ENCODE peak calls at places on chromosome 18, in seven cellular contexts. Q, G, C, K, U, X and M are unnamed samples.

GRCh38 chr18:424071-424868 is 76.2 kb downstream of the COLEC12 start:
- DNase-seq in Q (no peak), G (no peak), C (no peak), K (peak; percentile 87), U (no peak), X (no peak), M (no peak)

GRCh38 chr18:45423664-45424063 is 191.6 kb upstream of the SLC14A2 start:
- DNase-seq in Q (no peak), G (no peak), C (no peak), K (no peak), U (no peak), X (no peak), M (no peak)

GRCh38 chr18:48920408-48921038 is 30.2 kb downstream of the SMAD7 start:
- DNase-seq in Q (peak; percentile 15), G (no peak), C (no peak), K (no peak), U (no peak), X (no peak), M (no peak)

GRCh38 chr18:78525364-78526111 is 454.1 kb upstream of the SALL3 start:
- DNase-seq in Q (no peak), G (no peak), C (no peak), K (no peak), U (no peak), X (no peak), M (no peak)

GRCh38 chr18:46601338-46601908 is 55.6 kb downstream of the LOXHD1 start:
- DNase-seq in Q (no peak), G (no peak), C (no peak), K (no peak), U (no peak), X (no peak), M (no peak)

GRCh38 chr18:69628774-69629359 is 228.2 kb downstream of the DOK6 start:
- DNase-seq in Q (no peak), G (no peak), C (no peak), K (no peak), U (no peak), X (no peak), M (no peak)

GRCh38 chr18:23982154-23983071 is 32.1 kb upstream of the TTC39C start:
- DNase-seq in Q (peak; percentile 75), G (no peak), C (peak; percentile 10), K (peak; percentile 82), U (no peak), X (no peak), M (no peak)

GRCh38 chr18:11308499-11308898 is 159.1 kb upstream of the PIEZO2 start:
- DNase-seq in Q (no peak), G (no peak), C (no peak), K (peak; percentile 57), U (no peak), X (no peak), M (no peak)

GRCh38 chr18:37540424-37541121 is 25.0 kb downstream of the CELF4 start:
- DNase-seq in Q (no peak), G (no peak), C (no peak), K (no peak), U (peak; percentile 37), X (no peak), M (no peak)

GRCh38 chr18:53153281-53153680 is 813.3 kb downstream of the DCC start:
- DNase-seq in Q (no peak), G (peak; percentile 32), C (no peak), K (no peak), U (peak; percentile 29), X (no peak), M (no peak)

GRCh38 chr18:75206637-75207297 is 2.2 kb downstream of the PTGR3 start:
- DNase-seq in Q (no peak), G (no peak), C (no peak), K (no peak), U (no peak), X (no peak), M (no peak)

GRCh38 chr18:58806826-58807714 is 57.6 kb upstream of the ZNF532 start:
- DNase-seq in Q (no peak), G (no peak), C (no peak), K (no peak), U (no peak), X (no peak), M (no peak)